ENCODE peak calls at places on chromosomes 4 and X, in five cellular contexts. L is CD4-positive, alpha-beta T cell; R is right atrium auricular region; Z is mesenchymal stem cell; M is Peyer's patch. K is an unnamed sample.

GRCh38 chrX:131783555-131784338 is 239.4 kb upstream of the STK26 start:
- DNase-seq in L (peak), R (peak), Z (no peak), M (peak), K (no peak)

GRCh38 chrX:139751053-139751452 is 43.1 kb upstream of the MCF2 start:
- DNase-seq in L (no peak), R (no peak), Z (no peak), M (no peak), K (no peak)

GRCh38 chr4:52266537-52267137 is 215.5 kb downstream of the SPATA18 start:
- DNase-seq in L (no peak), R (no peak), Z (no peak), M (no peak), K (no peak)

GRCh38 chr4:179695175-179695574 is 2252.9 kb upstream of the AGA start:
- DNase-seq in L (no peak), R (no peak), Z (peak), M (no peak), K (no peak)

GRCh38 chr4:4289575-4289929 is 402 bp downstream of the LYAR start:
- DNase-seq in L (no peak), R (no peak), Z (no peak), M (no peak), K (no peak)

GRCh38 chrX:38561126-38561868 is at the start of gene TSPAN7:
- DNase-seq in L (peak), R (peak), Z (peak), M (peak), K (no peak)

GRCh38 chr4:172962564-172963353 is 205.9 kb upstream of the GALNT7 start:
- DNase-seq in L (no peak), R (no peak), Z (peak), M (peak), K (peak)

GRCh38 chrX:154714925-154715324 is 36.0 kb downstream of the GAB3 start:
- DNase-seq in L (no peak), R (no peak), Z (peak), M (peak), K (no peak)

GRCh38 chr4:25919676-25920075 is 5.7 kb downstream of the SMIM20 start:
- DNase-seq in L (no peak), R (no peak), Z (peak), M (peak), K (no peak)

GRCh38 chr4:14177987-14178386 is 550.5 kb upstream of the BOD1L1 start:
- DNase-seq in L (no peak), R (no peak), Z (no peak), M (no peak), K (no peak)

GRCh38 chr4:162920649-162921048 is 246.0 kb downstream of the NAF1 start:
- DNase-seq in L (no peak), R (no peak), Z (no peak), M (no peak), K (no peak)

GRCh38 chrX:154057790-154058189 is 38.1 kb upstream of the IRAK1 start:
- DNase-seq in L (no peak), R (no peak), Z (no peak), M (no peak), K (no peak)

GRCh38 chr4:47668810-47669408 is 169.0 kb downstream of the CORIN start:
- DNase-seq in L (no peak), R (no peak), Z (peak), M (no peak), K (peak)

GRCh38 chr4:81628489-81628888 is 156.8 kb upstream of the RASGEF1B start:
- DNase-seq in L (no peak), R (no peak), Z (no peak), M (no peak), K (no peak)

GRCh38 chrX:15349046-15349445 is 13.7 kb upstream of the PIGA start:
- DNase-seq in L (no peak), R (no peak), Z (peak), M (peak), K (no peak)

GRCh38 chrX:11648705-11649519 is 16.8 kb downstream of the ARHGAP6 start:
- DNase-seq in L (no peak), R (no peak), Z (no peak), M (no peak), K (peak)

GRCh38 chrX:45852884-45853283 is 652.2 kb upstream of the DIPK2B start:
- DNase-seq in L (no peak), R (no peak), Z (peak), M (no peak), K (no peak)

GRCh38 chr4:5592272-5592671 is 116.1 kb downstream of the EVC2 start:
- DNase-seq in L (no peak), R (no peak), Z (no peak), M (no peak), K (no peak)

GRCh38 chrX:130058667-130059066 is 51.6 kb downstream of the ELF4 start:
- DNase-seq in L (no peak), R (no peak), Z (no peak), M (no peak), K (no peak)
- H3K27ac ChIP-seq in L (no peak), R (no peak), Z (no peak), M (no peak), K (no peak)

DNA sequence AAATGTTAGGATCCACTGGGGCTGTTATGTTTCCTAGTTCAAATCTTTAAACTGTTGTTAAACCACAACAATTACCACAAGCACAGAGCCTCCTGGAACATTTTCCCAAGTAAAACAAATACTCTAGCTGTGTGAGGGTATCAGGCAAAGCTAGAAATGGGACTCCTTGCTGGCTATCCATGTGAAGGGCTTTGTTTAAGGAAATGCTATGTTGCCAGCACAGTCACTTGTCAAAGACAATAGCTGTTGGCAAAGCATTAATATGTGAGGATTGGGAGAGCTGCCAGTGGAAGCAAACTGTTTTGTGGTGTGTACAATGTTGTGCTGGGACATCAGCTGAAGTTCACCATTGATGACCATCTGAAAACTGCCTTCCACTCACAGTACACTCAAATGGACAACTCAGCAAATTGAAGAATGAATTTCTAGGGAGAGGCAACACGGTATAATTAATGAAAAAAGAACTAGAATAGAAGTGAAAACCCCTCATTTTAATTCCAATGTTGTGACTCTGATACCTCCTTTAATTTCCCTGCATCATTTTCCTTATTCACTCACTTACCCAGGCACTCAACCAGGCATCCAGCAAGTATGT is 100.8 kb downstream of the ANXA3 start:
- DNase-seq in L (no peak), R (no peak), Z (no peak), M (no peak), K (no peak)
- H3K27ac ChIP-seq in L (no peak), R (peak), Z (no peak), M (no peak), K (no peak)

GRCh38 chrX:9829308-9830267 is 43.4 kb downstream of the SHROOM2 start:
- DNase-seq in L (no peak), R (no peak), Z (peak), M (no peak), K (peak)
- H3K27ac ChIP-seq in L (no peak), R (no peak), Z (peak), M (no peak), K (peak)

GRCh38 chr4:168498259-168498658 is 1.4 kb downstream of the PALLD start:
- DNase-seq in L (no peak), R (no peak), Z (no peak), M (no peak), K (no peak)
- H3K27ac ChIP-seq in L (no peak), R (peak), Z (peak), M (no peak), K (no peak)